ENCODE peak calls at places on chromosomes 16 and 17, in eight cellular contexts. L is stomach, N is vagina, Y is esophagus muscularis mucosa, M is GM12878, X is prostate gland, B is K562, K is HCT116. T is an unnamed sample.

GRCh38 chr17:11144358-11145233 is 96.4 kb upstream of the SHISA6 start:
- DNase-seq in M (no peak), N (no peak), K (no peak), B (peak; percentile 8), X (peak; percentile 52), Y (no peak), L (peak; percentile 68), T (no peak)

GRCh38 chr16:68275611-68276191 is 11.4 kb downstream of the SLC7A6 start:
- DNase-seq in N (no peak), Y (no peak), L (no peak), X (peak; percentile 65), B (no peak), M (peak; percentile 96), K (no peak), T (no peak)

GRCh38 chr16:16006650-16007049 is 57.2 kb downstream of the ABCC1 start:
- DNase-seq in X (no peak), Y (no peak), K (no peak), N (no peak), L (no peak), B (no peak), M (no peak), T (no peak)

GRCh38 chr16:7456221-7456620 is 123.6 kb downstream of the RBFOX1 start:
- DNase-seq in X (no peak), M (no peak), Y (no peak), K (no peak), N (no peak), B (no peak), L (no peak), T (no peak)

GRCh38 chr16:80526418-80527061 is 14.3 kb upstream of the DYNLRB2 start:
- DNase-seq in Y (no peak), M (no peak), X (peak; percentile 50), K (peak; percentile 38), L (peak; percentile 48), B (peak; percentile 71), N (no peak), T (no peak)

GRCh38 chr17:41810659-41811548 is 845 bp downstream of the P3H4 start:
- DNase-seq in K (no peak), Y (no peak), X (peak; percentile 26), N (no peak), B (peak; percentile 28), L (peak; percentile 30), M (no peak), T (peak; percentile 72)

GRCh38 chr16:69329369-69330285 is 761 bp downstream of the PDF start:
- DNase-seq in L (no peak), Y (no peak), N (no peak), M (no peak), B (no peak), X (no peak), K (no peak), T (peak; percentile 68)

GRCh38 chr17:81731271-81731670 is 19.2 kb downstream of the SLC25A10 start:
- DNase-seq in X (no peak), B (no peak), N (no peak), Y (no peak), K (no peak), M (no peak), L (no peak), T (no peak)

GRCh38 chr17:73591278-73592078 is 52.8 kb downstream of the SDK2 start:
- DNase-seq in X (no peak), K (no peak), B (no peak), Y (no peak), N (no peak), L (no peak), M (peak; percentile 47), T (no peak)
- TF ChIP-seq POLR2AphosphoS5 in X (no peak), K (no peak), B (no peak), Y (no peak), N (no peak), L (no peak), M (no peak), T (no peak)

DNA sequence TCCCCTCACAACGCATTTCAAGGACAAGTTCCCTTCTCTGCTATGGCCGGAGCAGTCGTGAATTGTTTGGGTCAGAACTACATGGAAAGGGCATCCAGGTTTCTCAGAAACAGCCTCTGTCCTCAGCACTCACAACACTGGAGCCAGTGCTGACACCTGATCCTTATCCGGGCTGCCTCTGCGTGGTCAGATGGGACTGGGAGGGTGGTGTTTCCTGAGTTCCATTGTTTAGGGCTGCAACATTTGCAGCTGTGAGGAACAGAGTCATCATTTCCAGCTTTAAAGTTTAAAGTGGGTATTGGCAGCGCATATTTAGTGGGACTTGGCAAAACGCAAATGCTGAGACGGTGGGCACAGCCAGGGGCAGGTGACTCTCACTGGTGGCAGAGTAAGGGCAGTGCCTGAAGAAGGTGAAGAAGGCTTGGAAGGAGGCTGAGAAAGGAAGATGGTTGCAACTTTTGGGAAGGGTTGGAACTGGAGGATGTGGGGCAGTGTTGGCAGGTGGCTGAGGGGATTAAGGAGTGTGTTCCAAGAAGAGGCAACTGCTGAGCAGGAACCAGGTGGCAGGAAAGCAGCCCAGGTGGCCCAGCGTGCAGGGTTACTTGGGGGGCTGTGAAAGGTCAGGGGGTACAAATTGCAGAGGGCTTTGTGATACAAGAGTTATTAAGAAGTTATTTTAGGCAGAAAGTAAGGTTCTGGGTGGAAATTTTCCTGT is 28.4 kb downstream of the WSCD1 start:
- DNase-seq in M (no peak), L (no peak), Y (no peak), B (no peak), K (no peak), N (no peak), X (no peak), T (peak; percentile 60)
- H3K27ac ChIP-seq in M (no peak overlapping the region), L (no peak overlapping the region), Y (peak overlapping the region; percentile 53), B (no peak overlapping the region), K (no peak overlapping the region), N (no peak overlapping the region), X (no peak overlapping the region), T (no peak overlapping the region)

GRCh38 chr17:2321399-2321798 is 14.9 kb downstream of the TSR1 start:
- DNase-seq in M (no peak), X (no peak), Y (no peak), K (no peak), B (no peak), L (no peak), N (no peak), T (no peak)

DNA sequence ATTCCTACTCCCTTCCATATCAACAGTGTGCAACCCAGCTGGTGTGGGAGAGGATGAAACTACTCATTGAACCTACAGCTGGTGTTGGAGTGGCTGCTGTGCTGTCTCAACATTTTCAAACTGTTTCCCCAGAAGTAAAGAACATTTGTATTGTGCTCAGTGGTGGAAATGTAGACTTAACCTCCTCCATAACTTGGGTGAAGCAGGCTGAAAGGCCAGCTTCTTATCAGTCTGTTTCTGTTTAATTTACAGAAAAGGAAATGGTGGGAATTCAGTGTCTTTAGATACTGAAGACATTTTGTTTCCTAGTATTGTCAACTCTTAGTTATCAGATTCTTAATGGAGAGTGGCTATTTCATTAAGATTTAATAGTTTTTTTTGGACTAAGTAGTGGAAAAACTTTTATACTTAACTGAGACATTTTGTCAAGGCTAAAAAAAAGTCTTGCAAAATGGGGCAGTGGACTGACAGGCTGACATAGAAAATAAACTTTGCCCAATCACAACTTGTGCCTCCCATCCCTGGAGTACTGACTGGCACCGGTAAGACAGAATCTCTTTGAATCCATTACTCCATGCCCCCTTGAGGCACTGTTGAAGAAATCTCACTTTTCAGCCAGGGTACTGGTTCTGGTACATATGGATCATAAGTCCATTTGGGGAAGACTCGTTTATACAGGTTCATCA is 12.5 kb downstream of the TSR1 start:
- DNase-seq in M (no peak), L (no peak), Y (no peak), K (no peak), X (no peak), N (no peak), B (no peak), T (no peak)
- TF ChIP-seq POLR2A in M (no peak), L (no peak), Y (no peak), K (no peak), X (no peak), N (no peak), B (peak; percentile 21), T (no peak)

GRCh38 chr17:77666881-77667395 is 291.6 kb upstream of the TNRC6C start:
- DNase-seq in Y (no peak), N (no peak), M (no peak), L (no peak), X (no peak), B (no peak), K (no peak), T (peak; percentile 4)
- TF ChIP-seq POLR2AphosphoS5 in Y (no peak), N (no peak), M (no peak), L (no peak), X (no peak), B (no peak), K (no peak), T (no peak)

GRCh38 chr16:31110106-31111034 is 2.2 kb downstream of the BCKDK start:
- DNase-seq in N (no peak), K (no peak), L (no peak), X (no peak), M (no peak), Y (no peak), B (no peak), T (no peak)

GRCh38 chr16:31111881-31112466 is 3.8 kb downstream of the BCKDK start:
- DNase-seq in B (no peak), M (no peak), Y (no peak), X (no peak), L (no peak), K (no peak), N (no peak), T (no peak)

GRCh38 chr16:31112711-31113419 is 4.6 kb upstream of the KAT8 start:
- DNase-seq in Y (no peak), B (no peak), L (no peak), X (no peak), K (no peak), N (no peak), M (no peak), T (no peak)

GRCh38 chr16:31114468-31114867 is 3.0 kb upstream of the KAT8 start:
- DNase-seq in N (no peak), Y (no peak), B (no peak), K (no peak), M (no peak), L (no peak), X (no peak), T (peak; percentile 75)

DNA sequence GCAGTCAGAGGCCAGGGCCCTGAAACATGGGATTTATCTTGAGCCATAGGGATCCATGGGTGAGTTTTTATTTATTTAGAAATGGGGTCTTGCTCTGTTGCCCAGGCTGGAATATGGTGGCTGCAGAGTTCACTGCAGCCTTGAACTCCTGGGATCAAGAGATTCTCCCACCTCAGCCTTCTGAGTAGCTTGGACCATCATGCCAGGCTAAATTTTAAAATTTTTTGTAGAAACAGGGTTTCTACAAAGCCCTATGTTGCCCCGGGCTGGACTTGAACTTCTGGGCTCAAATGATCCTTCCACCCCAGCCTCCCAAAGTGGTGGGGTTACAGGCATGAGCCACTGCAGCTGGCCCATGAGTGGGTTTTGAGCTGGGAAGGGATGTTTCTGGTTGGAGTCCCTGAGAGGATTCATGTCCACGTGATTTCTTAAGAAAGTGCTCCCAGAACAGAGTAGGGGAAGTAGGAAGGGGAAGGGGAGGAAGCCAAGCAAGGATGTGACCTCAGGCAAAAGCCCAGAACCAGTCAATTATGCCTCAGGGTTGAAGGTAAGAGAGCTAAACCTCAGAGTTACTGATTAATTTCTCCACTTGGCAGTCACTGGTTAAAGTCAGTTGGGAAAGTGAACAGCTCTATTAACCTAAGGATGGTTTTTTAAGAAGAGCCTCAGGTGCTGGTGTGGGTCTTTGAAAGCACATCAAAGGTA is 3.9 kb upstream of the KAT8 start:
- DNase-seq in M (no peak), Y (no peak), B (no peak), N (no peak), K (no peak), X (no peak), L (no peak), T (no peak)
- H3K27ac ChIP-seq in M (no peak overlapping the region), Y (peak overlapping the region; percentile 55), B (peak overlapping the region; percentile 1), N (peak overlapping the region; percentile 43), K (no peak overlapping the region), X (peak overlapping the region; percentile 11), L (peak overlapping the region; percentile 75), T (peak overlapping the region; percentile 44)

T was measured in sigmoid colon.